ENCODE peak calls at places on chromosomes 13 and 19, in five cellular contexts. S, W, P, C and H are unnamed samples.

GRCh38 chr19:3323026-3323425 is 43.4 kb upstream of the NFIC start:
- DNase-seq in S (no peak), W (no peak), P (no peak), C (no peak), H (no peak)

GRCh38 chr19:19514215-19514633 is 1.1 kb downstream of the TSSK6 start:
- DNase-seq in S (no peak), W (peak; percentile 79), P (no peak), C (peak; percentile 14), H (no peak)

GRCh38 chr13:69641773-69642172 is 465.9 kb upstream of the ATXN8OS start:
- DNase-seq in S (no peak), W (no peak), P (no peak), C (no peak), H (no peak)

GRCh38 chr19:28990522-28990921 is 222.4 kb downstream of the UQCRFS1 start:
- DNase-seq in S (no peak), W (peak; percentile 18), P (no peak), C (no peak), H (no peak)

GRCh38 chr19:24101459-24102122 is 14.6 kb downstream of the ZNF254 start:
- DNase-seq in S (no peak), W (no peak), P (no peak), C (peak; percentile 24), H (no peak)

GRCh38 chr13:28455580-28456194 is 39.2 kb downstream of the FLT1 start:
- DNase-seq in S (no peak), W (no peak), P (no peak), C (no peak), H (no peak)

GRCh38 chr19:34237939-34238338 is 16.4 kb upstream of the GARRE1 start:
- DNase-seq in S (no peak), W (no peak), P (no peak), C (no peak), H (no peak)

GRCh38 chr13:50130686-50131051 is 115.4 kb downstream of the KCNRG start:
- DNase-seq in S (peak; percentile 42), W (no peak), P (no peak), C (peak; percentile 53), H (peak; percentile 27)

GRCh38 chr19:42487025-42487797 is 41.1 kb downstream of the CEACAM1 start:
- DNase-seq in S (no peak), W (peak; percentile 41), P (no peak), C (no peak), H (no peak)

GRCh38 chr13:24671367-24672117 is 8.7 kb upstream of the ATP12A start:
- DNase-seq in S (peak; percentile 12), W (peak; percentile 33), P (no peak), C (peak; percentile 86), H (no peak)

GRCh38 chr13:71866173-71867091 is 572 bp downstream of the DACH1 start:
- DNase-seq in S (no peak), W (no peak), P (no peak), C (peak; percentile 1), H (peak; percentile 13)

GRCh38 chr19:7748756-7749155 is 1.4 kb upstream of the CD209 start:
- DNase-seq in S (no peak), W (peak; percentile 37), P (no peak), C (no peak), H (no peak)

GRCh38 chr13:43516401-43516826 is 270.4 kb downstream of the ENOX1 start:
- DNase-seq in S (no peak), W (peak; percentile 48), P (no peak), C (no peak), H (no peak)

GRCh38 chr19:21082011-21082975 is at the start of gene ZNF714:
- DNase-seq in S (peak; percentile 85), W (peak; percentile 97), P (peak; percentile 66), C (peak; percentile 95), H (peak; percentile 70)

GRCh38 chr19:14472202-14472961 is 2.8 kb downstream of the PTGER1 start:
- DNase-seq in S (peak; percentile 83), W (peak; percentile 79), P (no peak), C (no peak), H (peak; percentile 87)

GRCh38 chr19:38191747-38192146 is 32.3 kb downstream of the DPF1 start:
- DNase-seq in S (no peak), W (no peak), P (no peak), C (no peak), H (no peak)

GRCh38 chr19:11697284-11697855 is 41.4 kb downstream of the ZNF823 start:
- DNase-seq in S (no peak), W (no peak), P (no peak), C (no peak), H (no peak)

GRCh38 chr19:39599116-39599515 is 3.2 kb upstream of the LGALS13 start:
- DNase-seq in S (no peak), W (peak; percentile 16), P (no peak), C (peak; percentile 15), H (no peak)

GRCh38 chr19:24046550-24046949 is 40.4 kb upstream of the ZNF254 start:
- DNase-seq in S (no peak), W (no peak), P (no peak), C (no peak), H (no peak)

GRCh38 chr19:38667552-38668205 is 20.2 kb downstream of the ACTN4 start:
- DNase-seq in S (no peak), W (no peak), P (no peak), C (no peak), H (no peak)

GRCh38 chr13:106534844-106535551 is 464 bp downstream of the EFNB2 start:
- DNase-seq in S (peak; percentile 22), W (no peak), P (no peak), C (no peak), H (peak; percentile 16)

GRCh38 chr13:79417741-79418140 is 11.7 kb upstream of the RBM26 start:
- DNase-seq in S (no peak), W (no peak), P (no peak), C (no peak), H (no peak)

GRCh38 chr13:92768592-92768991 is 458.0 kb upstream of the GPC6 start:
- DNase-seq in S (no peak), W (no peak), P (no peak), C (no peak), H (no peak)

GRCh38 chr13:51976423-51976822 is 34.8 kb downstream of the ATP7B start:
- DNase-seq in S (no peak), W (no peak), P (no peak), C (no peak), H (no peak)

GRCh38 chr13:89375839-89376238 is 1704.7 kb downstream of the SLITRK5 start:
- DNase-seq in S (no peak), W (no peak), P (no peak), C (peak; percentile 26), H (no peak)

GRCh38 chr19:10295305-10295846 is 5.6 kb downstream of the ICAM5 start:
- DNase-seq in S (peak; percentile 73), W (peak; percentile 39), P (no peak), C (no peak), H (peak; percentile 66)

GRCh38 chr13:50236898-50237318 is 221.7 kb downstream of the KCNRG start:
- DNase-seq in S (peak; percentile 54), W (no peak), P (no peak), C (peak; percentile 48), H (no peak)

GRCh38 chr19:39111593-39112199 is 13.9 kb upstream of the PAK4 start:
- DNase-seq in S (no peak), W (no peak), P (no peak), C (no peak), H (no peak)

GRCh38 chr19:47227347-47228167 is 3.4 kb downstream of the BBC3 start:
- DNase-seq in S (no peak), W (peak; percentile 91), P (no peak), C (peak; percentile 90), H (peak; percentile 23)

GRCh38 chr13:94967183-94968039 is 255.1 kb upstream of the SOX21 start:
- DNase-seq in S (no peak), W (no peak), P (no peak), C (no peak), H (no peak)

GRCh38 chr19:33054623-33055022 is 10.1 kb downstream of the RHPN2 start:
- DNase-seq in S (no peak), W (no peak), P (no peak), C (no peak), H (no peak)

GRCh38 chr13:48494874-48495273 is 38.0 kb downstream of the RCBTB2 start:
- DNase-seq in S (no peak), W (no peak), P (no peak), C (no peak), H (no peak)
- H3K27ac ChIP-seq in S (no peak overlapping the region), W (no peak overlapping the region), P (no peak overlapping the region), C (no peak overlapping the region), H (no peak overlapping the region)

GRCh38 chr13:46665630-46666482 is 112.9 kb downstream of the LRCH1 start:
- DNase-seq in S (no peak), W (no peak), P (no peak), C (no peak), H (no peak)

GRCh38 chr13:46664195-46664594 is 111.2 kb downstream of the LRCH1 start:
- DNase-seq in S (no peak), W (no peak), P (no peak), C (no peak), H (no peak)

GRCh38 chr13:46663644-46664043 is 110.7 kb downstream of the LRCH1 start:
- DNase-seq in S (no peak), W (no peak), P (no peak), C (no peak), H (no peak)

GRCh38 chr13:46666727-46667456 is 113.9 kb downstream of the LRCH1 start:
- DNase-seq in S (no peak), W (no peak), P (no peak), C (no peak), H (no peak)

GRCh38 chr13:46665243-46665629 is 112.3 kb downstream of the LRCH1 start:
- DNase-seq in S (no peak), W (no peak), P (no peak), C (no peak), H (no peak)
- H3K27ac ChIP-seq in S (no peak overlapping the region), W (peak overlapping the region; percentile 8), P (no peak overlapping the region), C (no peak overlapping the region), H (peak overlapping the region; percentile 18)

DNA sequence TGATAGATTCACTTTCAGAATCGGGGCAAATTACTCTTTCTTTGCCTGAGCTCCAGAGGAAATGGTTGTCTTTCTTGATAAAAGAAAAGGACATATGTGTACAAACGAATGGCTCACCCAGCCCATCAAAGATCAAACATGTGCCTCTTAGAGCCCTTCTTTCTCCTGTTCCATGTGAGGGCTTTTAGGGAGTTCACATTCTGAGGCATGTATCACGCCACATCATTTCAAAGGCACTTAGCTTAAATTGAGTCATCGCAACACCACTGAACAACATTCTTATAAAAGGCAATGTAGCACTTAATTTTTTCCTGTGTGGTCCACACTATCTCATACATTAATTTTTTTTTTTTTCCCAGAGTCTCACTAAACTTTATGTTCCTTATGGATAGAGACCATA is 521.0 kb downstream of the SUCLA2 start:
- DNase-seq in S (no peak), W (no peak), P (no peak), C (peak; percentile 84), H (no peak)
- H3K27ac ChIP-seq in S (no peak overlapping the region), W (no peak overlapping the region), P (no peak overlapping the region), C (peak overlapping the region; percentile 44), H (no peak overlapping the region)

DNA sequence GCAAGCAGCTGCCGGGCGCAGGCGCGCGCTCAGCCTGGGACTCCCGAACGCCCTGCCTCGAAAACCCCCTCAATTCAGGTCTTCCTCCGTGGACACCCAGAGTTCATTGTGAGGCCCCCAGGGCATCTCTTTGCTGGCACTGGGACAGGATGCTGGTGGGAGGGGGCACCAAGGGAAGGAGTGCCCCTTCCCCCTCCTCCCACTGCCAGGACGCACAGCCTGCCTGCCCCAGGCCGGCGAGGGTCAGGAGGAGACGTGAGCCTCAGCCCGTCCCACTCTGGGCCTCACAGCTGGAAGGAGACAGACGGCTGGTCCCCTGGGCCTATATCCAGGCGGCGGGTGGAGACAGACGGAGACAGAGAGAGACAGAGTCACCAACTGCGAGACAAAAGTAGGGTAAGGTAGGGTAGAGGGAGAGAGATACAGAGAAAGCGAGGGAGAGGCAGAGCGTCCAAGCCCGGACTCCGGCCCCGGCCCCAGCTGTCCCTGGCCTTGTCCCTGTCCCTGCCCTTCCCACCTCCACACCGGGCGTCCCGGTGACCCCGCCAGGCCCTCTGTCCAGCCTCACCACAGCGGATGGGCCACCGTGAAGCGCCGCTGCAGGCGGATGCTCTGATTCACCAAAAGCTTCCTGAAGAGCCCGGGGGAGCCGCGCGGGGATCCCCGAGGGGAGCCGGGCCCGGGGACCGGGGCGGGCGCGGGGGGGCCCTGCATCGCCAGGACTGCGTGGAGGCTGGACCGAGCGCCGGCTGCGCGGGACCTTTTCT is at the start of gene PDE4C:
- DNase-seq in S (no peak), W (no peak), P (no peak), C (no peak), H (no peak)
- H3K27ac ChIP-seq in S (no peak within 1 kb of the TSS), W (peak within 1 kb of the TSS; percentile 68), P (no peak within 1 kb of the TSS), C (no peak within 1 kb of the TSS), H (no peak within 1 kb of the TSS)